ENCODE peak calls at places on chromosome 6, in nine cellular contexts. C, O, S, R, H, T, N, V and P are unnamed samples.

GRCh38 chr6:102387351-102388033 is 994.0 kb downstream of the GRIK2 start:
- DNase-seq in N (peak), O (no peak), S (no peak), V (no peak), T (no peak), R (no peak), H (no peak), C (no peak), P (no peak)

GRCh38 chr6:44042261-44043035 is 84.8 kb downstream of the MRPL14 start:
- DNase-seq in C (peak), V (no peak), S (no peak), T (no peak), R (no peak), N (no peak), O (no peak), H (no peak), P (no peak)

GRCh38 chr6:4801491-4802118 is 25.4 kb downstream of the CDYL start:
- DNase-seq in S (no peak), T (no peak), O (no peak), C (no peak), N (no peak), H (no peak), V (no peak), R (no peak), P (no peak)

GRCh38 chr6:69265090-69265489 is 531.7 kb downstream of the LMBRD1 start:
- DNase-seq in O (no peak), S (no peak), C (no peak), N (no peak), T (no peak), V (no peak), H (no peak), R (no peak), P (no peak)

GRCh38 chr6:111745636-111746035 is 127.6 kb downstream of the FYN start:
- DNase-seq in R (no peak), T (no peak), S (no peak), N (no peak), O (no peak), C (no peak), V (no peak), H (no peak), P (no peak)

GRCh38 chr6:43954311-43955131 is 172.7 kb downstream of the MRPL14 start:
- DNase-seq in O (no peak), R (no peak), S (no peak), T (no peak), H (no peak), N (no peak), C (peak), V (no peak), P (no peak)

GRCh38 chr6:133894795-133895401 is 6.0 kb downstream of the TCF21 start:
- DNase-seq in V (no peak), N (no peak), H (no peak), T (no peak), C (no peak), S (peak), R (no peak), O (no peak), P (no peak)

GRCh38 chr6:5871296-5871695 is 135.4 kb downstream of the NRN1 start:
- DNase-seq in S (no peak), R (no peak), O (no peak), T (no peak), H (peak), N (no peak), C (no peak), V (no peak), P (no peak)

GRCh38 chr6:33314515-33314942 is 651 bp upstream of the TAPBP start:
- DNase-seq in V (peak), T (peak), R (peak), O (no peak), N (peak), H (peak), S (peak), C (peak), P (peak)

GRCh38 chr6:147922764-147923163 is 414.3 kb downstream of the SAMD5 start:
- DNase-seq in S (no peak), N (no peak), C (no peak), O (no peak), V (no peak), R (no peak), H (no peak), T (no peak), P (no peak)

GRCh38 chr6:41728073-41728936 is 7.1 kb downstream of the TFEB start:
- DNase-seq in V (no peak), H (no peak), N (no peak), S (no peak), T (peak), R (no peak), C (peak), O (peak), P (no peak)

GRCh38 chr6:14883921-14884320 is 361.9 kb upstream of the JARID2 start:
- DNase-seq in O (no peak), N (no peak), T (no peak), S (no peak), C (no peak), R (no peak), V (no peak), H (no peak), P (no peak)

GRCh38 chr6:118356054-118356453 is 192.0 kb upstream of the PLN start:
- DNase-seq in V (no peak), S (no peak), N (no peak), T (no peak), O (no peak), C (no peak), H (no peak), R (no peak), P (no peak)

GRCh38 chr6:157037165-157037564 is 260.0 kb downstream of the ARID1B start:
- DNase-seq in C (no peak), S (no peak), H (no peak), O (no peak), V (no peak), N (no peak), R (no peak), T (no peak), P (no peak)